ENCODE peak calls at places on chromosomes 7 and 10, in ten cellular contexts. N, V, K, I, A, Q, D, W, X and C are unnamed samples.

GRCh38 chr10:61882621-61883375 is 18.7 kb upstream of the ARID5B start:
- DNase-seq in N (no peak), V (no peak), K (no peak), I (no peak), A (no peak), Q (no peak), D (peak), W (no peak), X (no peak), C (no peak)

GRCh38 chr10:59878289-59878688 is 28.1 kb downstream of the CCDC6 start:
- DNase-seq in N (no peak), V (no peak), K (no peak), I (no peak), A (no peak), Q (no peak), D (no peak), W (no peak), X (no peak), C (no peak)

GRCh38 chr7:33910756-33911155 is 5.4 kb downstream of the BMPER start:
- DNase-seq in N (peak), V (no peak), K (no peak), I (no peak), A (no peak), Q (no peak), D (no peak), W (no peak), X (no peak), C (no peak)

GRCh38 chr7:31061185-31061584 is 9.1 kb downstream of the ADCYAP1R1 start:
- DNase-seq in N (peak), V (no peak), K (no peak), I (no peak), A (peak), Q (no peak), D (no peak), W (no peak), X (no peak), C (no peak)

GRCh38 chr10:113047963-113048781 is 98.1 kb downstream of the TCF7L2 start:
- DNase-seq in N (no peak), V (no peak), K (no peak), I (no peak), A (no peak), Q (no peak), D (no peak), W (no peak), X (no peak), C (no peak)

GRCh38 chr10:89213191-89213808 is 6.2 kb upstream of the CH25H start:
- DNase-seq in N (peak), V (peak), K (peak), I (no peak), A (no peak), Q (peak), D (peak), W (no peak), X (no peak), C (no peak)

GRCh38 chr10:132248455-132249231 is 59.1 kb downstream of the STK32C start:
- DNase-seq in N (peak), V (peak), K (peak), I (no peak), A (peak), Q (peak), D (peak), W (no peak), X (no peak), C (no peak)

GRCh38 chr7:67588631-67589030 is 592.0 kb downstream of the TYW1 start:
- DNase-seq in N (no peak), V (no peak), K (no peak), I (no peak), A (no peak), Q (no peak), D (no peak), W (no peak), X (no peak), C (no peak)

GRCh38 chr7:28629216-28629848 is 217.0 kb downstream of the CREB5 start:
- DNase-seq in N (no peak), V (no peak), K (no peak), I (no peak), A (no peak), Q (no peak), D (peak), W (no peak), X (peak), C (no peak)

GRCh38 chr10:111565542-111565941 is 488.7 kb downstream of the ADRA2A start:
- DNase-seq in N (no peak), V (no peak), K (no peak), I (no peak), A (peak), Q (no peak), D (no peak), W (no peak), X (no peak), C (no peak)

GRCh38 chr7:70596575-70596891 is 535.4 kb upstream of the GALNT17 start:
- DNase-seq in N (peak), V (no peak), K (no peak), I (no peak), A (no peak), Q (no peak), D (no peak), W (no peak), X (no peak), C (no peak)

GRCh38 chr10:92757066-92757716 is 67.4 kb downstream of the HHEX start:
- DNase-seq in N (no peak), V (no peak), K (peak), I (peak), A (peak), Q (peak), D (peak), W (peak), X (peak), C (peak)

GRCh38 chr7:142436601-142437000 is 178.7 kb upstream of the PRSS58 start:
- DNase-seq in N (no peak), V (no peak), K (no peak), I (no peak), A (no peak), Q (no peak), D (no peak), W (no peak), X (no peak), C (no peak)

GRCh38 chr7:130356121-130356759 is 11.6 kb downstream of the CPA5 start:
- DNase-seq in N (peak), V (no peak), K (no peak), I (peak), A (peak), Q (peak), D (peak), W (no peak), X (peak), C (peak)

GRCh38 chr10:119026301-119027110 is 3.0 kb upstream of the NANOS1 start:
- DNase-seq in N (no peak), V (no peak), K (no peak), I (no peak), A (peak), Q (no peak), D (no peak), W (no peak), X (no peak), C (no peak)

GRCh38 chr7:127937066-127937680 is 94.1 kb downstream of the LRRC4 start:
- DNase-seq in N (no peak), V (no peak), K (no peak), I (no peak), A (no peak), Q (no peak), D (no peak), W (no peak), X (no peak), C (no peak)

GRCh38 chr10:99976886-99977391 is 32.8 kb downstream of the DNMBP start:
- DNase-seq in N (no peak), V (no peak), K (no peak), I (peak), A (no peak), Q (no peak), D (peak), W (no peak), X (no peak), C (peak)

GRCh38 chr10:11302181-11302580 is 284.5 kb downstream of the CELF2 start:
- DNase-seq in N (no peak), V (no peak), K (no peak), I (no peak), A (no peak), Q (no peak), D (no peak), W (no peak), X (no peak), C (no peak)

GRCh38 chr7:42233939-42234338 is 3.1 kb downstream of the GLI3 start:
- DNase-seq in N (no peak), V (no peak), K (no peak), I (no peak), A (no peak), Q (no peak), D (peak), W (no peak), X (no peak), C (no peak)

GRCh38 chr7:95096123-95096395 is 188.7 kb downstream of the PPP1R9A start:
- DNase-seq in N (no peak), V (no peak), K (no peak), I (no peak), A (no peak), Q (no peak), D (no peak), W (no peak), X (no peak), C (no peak)

GRCh38 chr10:118835682-118836326 is 81.0 kb upstream of the CACUL1 start:
- DNase-seq in N (peak), V (no peak), K (no peak), I (peak), A (peak), Q (no peak), D (no peak), W (no peak), X (no peak), C (no peak)

GRCh38 chr7:157855452-157856213 is 518.8 kb downstream of the DNAJB6 start:
- DNase-seq in N (peak), V (no peak), K (no peak), I (no peak), A (no peak), Q (no peak), D (no peak), W (no peak), X (peak), C (no peak)

GRCh38 chr7:34275629-34276028 is 370.3 kb downstream of the BMPER start:
- DNase-seq in N (no peak), V (no peak), K (no peak), I (no peak), A (no peak), Q (no peak), D (no peak), W (no peak), X (no peak), C (no peak)

GRCh38 chr7:29330136-29330535 is 135.6 kb downstream of the CHN2 start:
- DNase-seq in N (no peak), V (no peak), K (no peak), I (no peak), A (no peak), Q (no peak), D (no peak), W (no peak), X (no peak), C (no peak)

GRCh38 chr10:637771-638195 is 51.7 kb downstream of the DIP2C start:
- DNase-seq in N (no peak), V (no peak), K (no peak), I (no peak), A (no peak), Q (no peak), D (no peak), W (no peak), X (no peak), C (no peak)

GRCh38 chr10:119502214-119502613 is 40.3 kb downstream of the RGS10 start:
- DNase-seq in N (no peak), V (peak), K (peak), I (no peak), A (peak), Q (no peak), D (no peak), W (no peak), X (no peak), C (no peak)

GRCh38 chr10:58019863-58020537 is 247.7 kb downstream of the IPMK start:
- DNase-seq in N (no peak), V (no peak), K (no peak), I (no peak), A (no peak), Q (no peak), D (no peak), W (no peak), X (no peak), C (no peak)

GRCh38 chr7:79874797-79875196 is 259.8 kb upstream of the GNAI1 start:
- DNase-seq in N (no peak), V (no peak), K (no peak), I (no peak), A (no peak), Q (no peak), D (no peak), W (no peak), X (no peak), C (no peak)

GRCh38 chr10:48358162-48358561 is 51.7 kb downstream of the MAPK8 start:
- DNase-seq in N (no peak), V (no peak), K (no peak), I (no peak), A (no peak), Q (no peak), D (peak), W (no peak), X (no peak), C (no peak)

GRCh38 chr10:126770809-126771208 is 100.3 kb upstream of the C10orf90 start:
- DNase-seq in N (no peak), V (no peak), K (no peak), I (no peak), A (no peak), Q (no peak), D (no peak), W (no peak), X (no peak), C (no peak)

GRCh38 chr7:68125173-68125572 is 1128.5 kb downstream of the TYW1 start:
- DNase-seq in N (no peak), V (no peak), K (no peak), I (no peak), A (no peak), Q (no peak), D (no peak), W (no peak), X (no peak), C (no peak)

GRCh38 chr10:111498560-111498959 is 421.7 kb downstream of the ADRA2A start:
- DNase-seq in N (no peak), V (no peak), K (no peak), I (no peak), A (no peak), Q (no peak), D (peak), W (no peak), X (no peak), C (no peak)

GRCh38 chr10:5488272-5489161 is 10.9 kb downstream of the CALML5 start:
- DNase-seq in N (no peak), V (no peak), K (no peak), I (no peak), A (peak), Q (no peak), D (no peak), W (no peak), X (no peak), C (no peak)

GRCh38 chr7:84194484-84195260 is at the start of gene SEMA3A:
- DNase-seq in N (peak), V (peak), K (no peak), I (peak), A (peak), Q (peak), D (peak), W (peak), X (no peak), C (peak)

GRCh38 chr10:61313460-61313859 is 139.7 kb downstream of the TMEM26 start:
- DNase-seq in N (no peak), V (no peak), K (no peak), I (no peak), A (no peak), Q (no peak), D (peak), W (no peak), X (no peak), C (peak)

GRCh38 chr7:21941570-21942224 is 4.0 kb downstream of the CDCA7L start:
- DNase-seq in N (peak), V (no peak), K (peak), I (no peak), A (peak), Q (no peak), D (peak), W (no peak), X (no peak), C (peak)

GRCh38 chr7:74082770-74083116 is 861 bp upstream of the LIMK1 start:
- DNase-seq in N (peak), V (no peak), K (no peak), I (no peak), A (no peak), Q (no peak), D (no peak), W (no peak), X (no peak), C (no peak)
- H3K4me3 ChIP-seq in N (peak), V (no peak), K (peak), I (no peak), A (peak), Q (no peak), D (no peak), W (peak), X (peak), C (no peak)

GRCh38 chr7:98187138-98187502 is 24.1 kb upstream of the BHLHA15 start:
- DNase-seq in N (no peak), V (no peak), K (no peak), I (no peak), A (no peak), Q (no peak), D (no peak), W (no peak), X (no peak), C (no peak)
- H3K4me3 ChIP-seq in N (no peak), V (no peak), K (no peak), I (no peak), A (no peak), Q (no peak), D (no peak), W (no peak), X (no peak), C (no peak)

GRCh38 chr10:68088030-68088396 is 12.9 kb upstream of the HERC4 start:
- DNase-seq in N (no peak), V (no peak), K (no peak), I (no peak), A (no peak), Q (no peak), D (no peak), W (no peak), X (no peak), C (no peak)
- H3K4me3 ChIP-seq in N (no peak), V (no peak), K (no peak), I (no peak), A (no peak), Q (no peak), D (no peak), W (no peak), X (peak), C (no peak)

DNA sequence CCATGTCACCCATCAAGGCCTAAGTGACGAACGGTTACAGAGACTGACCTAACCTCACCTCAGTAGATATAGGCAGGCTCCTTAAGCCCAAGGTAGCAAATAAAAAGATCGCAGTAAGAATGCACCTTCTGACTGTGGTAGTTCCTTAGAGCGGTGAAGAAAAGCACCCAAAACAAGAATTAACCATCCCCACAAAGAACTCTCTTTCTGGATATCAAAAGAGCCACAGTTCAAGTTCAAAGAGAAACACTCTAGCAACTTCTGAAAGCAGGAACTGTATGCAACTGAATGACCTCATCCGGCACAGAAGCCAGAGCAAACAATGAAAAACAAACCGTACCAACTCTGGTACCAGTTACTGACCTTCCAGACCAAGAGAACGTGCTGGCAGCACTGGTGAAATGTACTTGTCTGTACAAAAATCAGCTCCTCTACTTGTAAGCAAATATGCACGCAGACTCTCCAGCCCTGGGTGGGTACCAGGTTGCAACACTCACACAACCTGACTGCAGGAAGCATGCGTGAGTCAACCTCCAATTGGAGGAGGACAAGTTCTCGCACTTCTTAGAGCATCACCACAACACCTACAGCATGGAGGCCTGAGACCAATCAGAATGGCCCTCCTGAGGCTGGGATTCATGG is 202.7 kb downstream of the FAM107B start:
- DNase-seq in N (no peak), V (peak), K (no peak), I (no peak), A (no peak), Q (no peak), D (peak), W (peak), X (no peak), C (no peak)
- H3K4me3 ChIP-seq in N (no peak), V (peak), K (no peak), I (no peak), A (no peak), Q (no peak), D (no peak), W (peak), X (no peak), C (no peak)

GRCh38 chr7:150340024-150340749 is 1.2 kb downstream of the RARRES2 start:
- DNase-seq in N (no peak), V (no peak), K (no peak), I (no peak), A (peak), Q (peak), D (peak), W (no peak), X (peak), C (no peak)

GRCh38 chr7:150340875-150341262 is 560 bp downstream of the RARRES2 start:
- DNase-seq in N (no peak), V (no peak), K (no peak), I (no peak), A (peak), Q (no peak), D (no peak), W (no peak), X (no peak), C (no peak)

GRCh38 chr7:150338166-150338829 is 3.1 kb downstream of the RARRES2 start:
- DNase-seq in N (no peak), V (no peak), K (no peak), I (no peak), A (no peak), Q (no peak), D (no peak), W (no peak), X (no peak), C (no peak)

GRCh38 chr7:150337659-150338081 is 3.8 kb downstream of the RARRES2 start:
- DNase-seq in N (no peak), V (no peak), K (no peak), I (no peak), A (no peak), Q (no peak), D (no peak), W (no peak), X (no peak), C (no peak)

GRCh38 chr7:150339369-150339768 is 2.1 kb downstream of the RARRES2 start:
- DNase-seq in N (no peak), V (no peak), K (no peak), I (no peak), A (peak), Q (no peak), D (no peak), W (no peak), X (no peak), C (no peak)
- H3K4me3 ChIP-seq in N (no peak), V (no peak), K (no peak), I (peak), A (no peak), Q (no peak), D (no peak), W (no peak), X (peak), C (no peak)

GRCh38 chr7:24716480-24717246 is 40.6 kb downstream of the GSDME start:
- DNase-seq in N (no peak), V (no peak), K (no peak), I (no peak), A (peak), Q (no peak), D (no peak), W (no peak), X (no peak), C (no peak)

GRCh38 chr7:24713850-24714675 is 43.2 kb downstream of the GSDME start:
- DNase-seq in N (no peak), V (no peak), K (no peak), I (no peak), A (peak), Q (no peak), D (no peak), W (no peak), X (no peak), C (no peak)

GRCh38 chr7:24714676-24715010 is 42.6 kb downstream of the GSDME start:
- DNase-seq in N (no peak), V (no peak), K (no peak), I (no peak), A (no peak), Q (no peak), D (no peak), W (no peak), X (no peak), C (no peak)

GRCh38 chr7:24715661-24716479 is 41.4 kb downstream of the GSDME start:
- DNase-seq in N (peak), V (no peak), K (peak), I (peak), A (peak), Q (peak), D (peak), W (peak), X (no peak), C (no peak)

GRCh38 chr7:24715171-24715570 is 42.1 kb downstream of the GSDME start:
- DNase-seq in N (no peak), V (no peak), K (peak), I (no peak), A (no peak), Q (no peak), D (no peak), W (no peak), X (no peak), C (no peak)
- H3K4me3 ChIP-seq in N (no peak), V (no peak), K (peak), I (no peak), A (no peak), Q (no peak), D (no peak), W (no peak), X (no peak), C (no peak)

GRCh38 chr7:471191-471865 is 48.3 kb downstream of the PDGFA start:
- DNase-seq in N (no peak), V (no peak), K (no peak), I (no peak), A (no peak), Q (no peak), D (no peak), W (no peak), X (no peak), C (no peak)
- H3K4me3 ChIP-seq in N (no peak), V (no peak), K (no peak), I (no peak), A (no peak), Q (no peak), D (no peak), W (no peak), X (no peak), C (no peak)

GRCh38 chr10:103968441-103969391 is 1.8 kb downstream of the SLK start:
- DNase-seq in N (no peak), V (no peak), K (peak), I (no peak), A (no peak), Q (no peak), D (no peak), W (no peak), X (no peak), C (no peak)
- H3K4me3 ChIP-seq in N (peak), V (peak), K (peak), I (peak), A (peak), Q (peak), D (peak), W (peak), X (peak), C (peak)

GRCh38 chr7:111911166-111911961 is 294.8 kb downstream of the DOCK4 start:
- DNase-seq in N (no peak), V (no peak), K (no peak), I (no peak), A (no peak), Q (no peak), D (no peak), W (no peak), X (no peak), C (no peak)
- H3K4me3 ChIP-seq in N (no peak), V (no peak), K (no peak), I (no peak), A (no peak), Q (no peak), D (no peak), W (no peak), X (no peak), C (no peak)